ENCODE peak calls at places on chromosomes 7 and 10, in nine cellular contexts. A is stimulated activated CD8-positive, alpha-beta memory T cell treated with anti-CD3 and anti-CD28 coated beads, Interleukin-7, amount 100 ng/mL, for 4 hours; E is psoas muscle; L is EH; B is NCI-H510A treated with DMSO at 0.1 percent for 48 hours; M is activated T-helper 1 cell treated with Interleukin-2 at 50 U/mL for 16 hours; Y is pancreas; V is GM06990; H is NCI-H1417. F is an unnamed sample.

GRCh38 chr7:99949645-99950228 is 20.3 kb upstream of the GJC3 start:
- DNase-seq in A (no peak), E (no peak), L (peak; percentile 18), B (no peak), M (no peak), Y (no peak), V (no peak), H (peak; percentile 24), F (no peak)

GRCh38 chr10:112985701-112986510 is 35.9 kb downstream of the TCF7L2 start:
- DNase-seq in A (no peak), E (no peak), L (peak; percentile 64), B (no peak), M (no peak), Y (no peak), V (peak; percentile 29), H (no peak), F (peak; percentile 29)

GRCh38 chr10:78937800-78938694 is 130.7 kb upstream of the ZMIZ1 start:
- DNase-seq in A (no peak), E (no peak), L (no peak), B (no peak), M (no peak), Y (no peak), V (no peak), H (no peak), F (no peak)

GRCh38 chr7:2478387-2478760 is 2.2 kb upstream of the GRIFIN start:
- DNase-seq in A (no peak), E (peak; percentile 86), L (peak; percentile 54), B (peak; percentile 29), M (no peak), Y (peak; percentile 74), V (no peak), H (peak; percentile 80), F (no peak)

GRCh38 chr7:144006029-144006428 is 5.9 kb downstream of the OR6B1 start:
- DNase-seq in A (no peak), E (no peak), L (no peak), B (no peak), M (no peak), Y (no peak), V (no peak), H (no peak), F (no peak)

GRCh38 chr10:103833731-103834365 is 21.5 kb downstream of the SH3PXD2A start:
- DNase-seq in A (no peak), E (peak; percentile 75), L (peak; percentile 39), B (peak; percentile 75), M (no peak), Y (no peak), V (no peak), H (peak; percentile 2), F (no peak)

GRCh38 chr10:55630491-55631056 is 730.5 kb downstream of the ZWINT start:
- DNase-seq in A (no peak), E (no peak), L (no peak), B (peak; percentile 26), M (no peak), Y (peak; percentile 62), V (no peak), H (peak; percentile 64), F (no peak)

GRCh38 chr7:4268040-4268965 is 413.8 kb upstream of the FOXK1 start:
- DNase-seq in A (no peak), E (no peak), L (no peak), B (no peak), M (no peak), Y (no peak), V (no peak), H (no peak), F (no peak)

GRCh38 chr7:7732566-7733290 is 14.3 kb upstream of the RPA3 start:
- DNase-seq in A (no peak), E (no peak), L (peak; percentile 82), B (no peak), M (no peak), Y (no peak), V (no peak), H (no peak), F (peak; percentile 44)

GRCh38 chr7:134736381-134736780 is 43.1 kb upstream of the CALD1 start:
- DNase-seq in A (no peak), E (no peak), L (no peak), B (no peak), M (no peak), Y (no peak), V (no peak), H (no peak), F (no peak)

GRCh38 chr7:16086743-16087142 is 334.6 kb downstream of the CRPPA start:
- DNase-seq in A (no peak), E (no peak), L (no peak), B (no peak), M (no peak), Y (no peak), V (no peak), H (no peak), F (no peak)

GRCh38 chr10:31291123-31291522 is 27.9 kb upstream of the ZEB1 start:
- DNase-seq in A (no peak), E (no peak), L (no peak), B (no peak), M (no peak), Y (no peak), V (no peak), H (no peak), F (no peak)

GRCh38 chr10:16828731-16829175 is 11.5 kb upstream of the RSU1 start:
- DNase-seq in A (no peak), E (no peak), L (peak; percentile 97), B (no peak), M (no peak), Y (no peak), V (no peak), H (no peak), F (peak; percentile 94)

GRCh38 chr10:27620425-27621397 is 116.6 kb downstream of the RAB18 start:
- DNase-seq in A (no peak), E (no peak), L (peak; percentile 93), B (no peak), M (no peak), Y (no peak), V (no peak), H (no peak), F (peak; percentile 34)

GRCh38 chr7:101235050-101235449 is 2.6 kb downstream of the CLDN15 start:
- DNase-seq in A (no peak), E (no peak), L (no peak), B (no peak), M (no peak), Y (no peak), V (no peak), H (no peak), F (no peak)

GRCh38 chr7:104805449-104806317 is 208.3 kb upstream of the KMT2E start:
- DNase-seq in A (no peak), E (no peak), L (no peak), B (no peak), M (no peak), Y (no peak), V (no peak), H (peak; percentile 38), F (no peak)

GRCh38 chr10:131250454-131251145 is 60.9 kb downstream of the TCERG1L start:
- DNase-seq in A (no peak), E (no peak), L (no peak), B (no peak), M (no peak), Y (no peak), V (no peak), H (no peak), F (no peak)

GRCh38 chr7:72343991-72344390 is 68.1 kb downstream of the CALN1 start:
- DNase-seq in A (no peak), E (no peak), L (no peak), B (no peak), M (no peak), Y (no peak), V (no peak), H (no peak), F (no peak)

GRCh38 chr10:51718804-51719291 is 19.5 kb upstream of the CSTF2T start:
- DNase-seq in A (no peak), E (no peak), L (peak; percentile 57), B (no peak), M (no peak), Y (no peak), V (no peak), H (no peak), F (peak; percentile 28)

GRCh38 chr10:77889277-77889903 is 37.2 kb downstream of the DLG5 start:
- DNase-seq in A (no peak), E (no peak), L (peak; percentile 55), B (peak; percentile 97), M (no peak), Y (peak; percentile 76), V (no peak), H (peak; percentile 72), F (no peak)

GRCh38 chr7:17661982-17662585 is 278.2 kb downstream of the SNX13 start:
- DNase-seq in A (no peak), E (no peak), L (peak; percentile 47), B (no peak), M (no peak), Y (no peak), V (no peak), H (no peak), F (no peak)

GRCh38 chr7:116521046-116521664 is 3.7 kb upstream of the CAV1 start:
- DNase-seq in A (no peak), E (no peak), L (peak; percentile 34), B (no peak), M (no peak), Y (no peak), V (no peak), H (no peak), F (no peak)

GRCh38 chr7:157061979-157062378 is 51.5 kb upstream of the MNX1 start:
- DNase-seq in A (no peak), E (no peak), L (no peak), B (no peak), M (no peak), Y (no peak), V (no peak), H (no peak), F (no peak)

GRCh38 chr10:21057436-21057835 is 160.3 kb upstream of the NEBL start:
- DNase-seq in A (no peak), E (no peak), L (no peak), B (no peak), M (no peak), Y (no peak), V (no peak), H (no peak), F (no peak)

GRCh38 chr7:157004050-157004838 is 6.2 kb downstream of the MNX1 start:
- DNase-seq in A (no peak), E (no peak), L (peak; percentile 43), B (no peak), M (no peak), Y (no peak), V (no peak), H (no peak), F (no peak)

GRCh38 chr7:32204361-32205018 is 134.3 kb upstream of the PDE1C start:
- DNase-seq in A (no peak), E (peak; percentile 65), L (peak; percentile 91), B (peak; percentile 67), M (no peak), Y (peak; percentile 62), V (no peak), H (peak; percentile 81), F (peak; percentile 77)

GRCh38 chr10:103429647-103430046 is 22.5 kb downstream of the CALHM2 start:
- DNase-seq in A (no peak), E (no peak), L (no peak), B (no peak), M (no peak), Y (no peak), V (no peak), H (no peak), F (no peak)

GRCh38 chr10:100738055-100738827 is 7.1 kb upstream of the PAX2 start:
- DNase-seq in A (no peak), E (no peak), L (no peak), B (no peak), M (no peak), Y (no peak), V (no peak), H (no peak), F (no peak)

GRCh38 chr7:114412548-114412947 is 2.1 kb upstream of the FOXP2 start:
- DNase-seq in A (no peak), E (no peak), L (no peak), B (no peak), M (no peak), Y (peak; percentile 10), V (no peak), H (peak; percentile 95), F (no peak)

GRCh38 chr7:27501001-27501400 is 161.7 kb downstream of the HIBADH start:
- DNase-seq in A (no peak), E (no peak), L (no peak), B (no peak), M (no peak), Y (no peak), V (no peak), H (no peak), F (no peak)

GRCh38 chr10:58696736-58697135 is 184.1 kb downstream of the BICC1 start:
- DNase-seq in A (no peak), E (no peak), L (peak; percentile 59), B (no peak), M (no peak), Y (no peak), V (no peak), H (no peak), F (no peak)

F was measured in brain microvascular endothelial cell.